ENCODE peak calls at places on chromosomes 12 and 14, in seven cellular contexts. One of them, this sample, is unnamed.

GRCh38 chr14:72553161-72553560 is 340.7 kb downstream of the DPF3 start:
- DNase-seq in suprapubic skin: no peak
- DNase-seq in ovary: peak; percentile 59
- DNase-seq in transverse colon: no peak
- DNase-seq in HepG2: no peak
- DNase-seq in A549: no peak
- DNase-seq in sigmoid colon: peak; percentile 19
- DNase-seq in this sample: no peak

GRCh38 chr14:49923881-49924280 is 31.0 kb downstream of the ARF6 start:
- DNase-seq in A549: no peak
- DNase-seq in ovary: no peak
- DNase-seq in transverse colon: no peak
- DNase-seq in suprapubic skin: no peak
- DNase-seq in sigmoid colon: no peak
- DNase-seq in HepG2: no peak
- DNase-seq in this sample: no peak

GRCh38 chr14:95134304-95134933 is 22.9 kb downstream of the DICER1 start:
- DNase-seq in transverse colon: no peak
- DNase-seq in sigmoid colon: no peak
- DNase-seq in suprapubic skin: no peak
- DNase-seq in A549: no peak
- DNase-seq in HepG2: no peak
- DNase-seq in ovary: no peak
- DNase-seq in this sample: no peak

GRCh38 chr12:8996682-8997405 is 7.5 kb downstream of the KLRG1 start:
- DNase-seq in ovary: no peak
- DNase-seq in sigmoid colon: no peak
- DNase-seq in A549: no peak
- DNase-seq in suprapubic skin: no peak
- DNase-seq in HepG2: no peak
- DNase-seq in transverse colon: no peak
- DNase-seq in this sample: no peak

GRCh38 chr12:43740511-43741100 is 18.0 kb downstream of the PUS7L start:
- DNase-seq in suprapubic skin: no peak
- DNase-seq in ovary: no peak
- DNase-seq in transverse colon: no peak
- DNase-seq in HepG2: no peak
- DNase-seq in A549: no peak
- DNase-seq in sigmoid colon: no peak
- DNase-seq in this sample: no peak

GRCh38 chr14:57492859-57493258 is 798 bp downstream of the CCDC198 start:
- DNase-seq in sigmoid colon: no peak
- DNase-seq in transverse colon: no peak
- DNase-seq in suprapubic skin: no peak
- DNase-seq in ovary: no peak
- DNase-seq in A549: no peak
- DNase-seq in HepG2: peak; percentile 22
- DNase-seq in this sample: no peak

GRCh38 chr12:2229661-2230539 is 177.1 kb downstream of the CACNA1C start:
- DNase-seq in sigmoid colon: peak; percentile 61
- DNase-seq in suprapubic skin: no peak
- DNase-seq in transverse colon: no peak
- DNase-seq in HepG2: no peak
- DNase-seq in ovary: no peak
- DNase-seq in A549: no peak
- DNase-seq in this sample: no peak

GRCh38 chr12:52212701-52213540 is 20.1 kb upstream of the KRT7 start:
- DNase-seq in A549: no peak
- DNase-seq in sigmoid colon: peak; percentile 54
- DNase-seq in HepG2: no peak
- DNase-seq in ovary: peak; percentile 24
- DNase-seq in transverse colon: no peak
- DNase-seq in suprapubic skin: no peak
- DNase-seq in this sample: no peak

GRCh38 chr12:4535092-4535491 is 3.6 kb upstream of the RAD51AP1 start:
- DNase-seq in transverse colon: no peak
- DNase-seq in A549: no peak
- DNase-seq in sigmoid colon: no peak
- DNase-seq in suprapubic skin: no peak
- DNase-seq in ovary: no peak
- DNase-seq in HepG2: no peak
- DNase-seq in this sample: no peak

GRCh38 chr12:18861287-18861858 is 123.5 kb downstream of the CAPZA3 start:
- DNase-seq in sigmoid colon: no peak
- DNase-seq in transverse colon: no peak
- DNase-seq in A549: no peak
- DNase-seq in suprapubic skin: no peak
- DNase-seq in HepG2: peak; percentile 29
- DNase-seq in ovary: no peak
- DNase-seq in this sample: no peak

GRCh38 chr12:55725556-55725955 is 3.3 kb downstream of the CD63 start:
- DNase-seq in transverse colon: peak; percentile 7
- DNase-seq in sigmoid colon: peak; percentile 56
- DNase-seq in suprapubic skin: no peak
- DNase-seq in A549: no peak
- DNase-seq in ovary: no peak
- DNase-seq in HepG2: no peak
- DNase-seq in this sample: no peak

GRCh38 chr12:116150452-116150851 is 127.0 kb downstream of the MED13L start:
- DNase-seq in transverse colon: no peak
- DNase-seq in HepG2: no peak
- DNase-seq in ovary: no peak
- DNase-seq in suprapubic skin: no peak
- DNase-seq in A549: no peak
- DNase-seq in sigmoid colon: no peak
- DNase-seq in this sample: no peak

GRCh38 chr14:31261859-31262739 is 54.5 kb upstream of the HECTD1 start:
- DNase-seq in suprapubic skin: no peak
- DNase-seq in HepG2: peak; percentile 100
- DNase-seq in sigmoid colon: peak; percentile 65
- DNase-seq in transverse colon: no peak
- DNase-seq in A549: no peak
- DNase-seq in ovary: no peak
- DNase-seq in this sample: peak; percentile 83

GRCh38 chr14:75341639-75342038 is 63.0 kb downstream of the FOS start:
- DNase-seq in suprapubic skin: no peak
- DNase-seq in ovary: no peak
- DNase-seq in transverse colon: no peak
- DNase-seq in sigmoid colon: no peak
- DNase-seq in HepG2: no peak
- DNase-seq in A549: no peak
- DNase-seq in this sample: no peak

GRCh38 chr14:97266653-97267052 is 469.5 kb downstream of the VRK1 start:
- DNase-seq in suprapubic skin: no peak
- DNase-seq in transverse colon: no peak
- DNase-seq in ovary: no peak
- DNase-seq in A549: peak; percentile 8
- DNase-seq in HepG2: peak; percentile 10
- DNase-seq in sigmoid colon: no peak
- DNase-seq in this sample: no peak

GRCh38 chr14:72714871-72715214 is 179.1 kb downstream of the DPF3 start:
- DNase-seq in ovary: peak; percentile 55
- DNase-seq in sigmoid colon: peak; percentile 26
- DNase-seq in suprapubic skin: no peak
- DNase-seq in HepG2: no peak
- DNase-seq in A549: no peak
- DNase-seq in transverse colon: no peak
- DNase-seq in this sample: no peak

GRCh38 chr14:68359862-68360552 is 432.9 kb downstream of the ZFP36L1 start:
- DNase-seq in A549: peak; percentile 22
- DNase-seq in HepG2: no peak
- DNase-seq in transverse colon: peak; percentile 84
- DNase-seq in suprapubic skin: no peak
- DNase-seq in ovary: peak; percentile 75
- DNase-seq in sigmoid colon: peak; percentile 78
- DNase-seq in this sample: peak; percentile 45
- TF ChIP-seq EP300 in A549: no peak
- TF ChIP-seq EP300 in HepG2: no peak
- TF ChIP-seq EP300 in transverse colon: peak; percentile 50
- TF ChIP-seq EP300 in suprapubic skin: no peak
- TF ChIP-seq EP300 in ovary: no peak
- TF ChIP-seq EP300 in sigmoid colon: no peak
- TF ChIP-seq EP300 in this sample: no peak

GRCh38 chr12:121630791-121631190 is 4.5 kb downstream of the ORAI1 start:
- DNase-seq in A549: no peak
- DNase-seq in suprapubic skin: no peak
- DNase-seq in HepG2: no peak
- DNase-seq in transverse colon: no peak
- DNase-seq in ovary: no peak
- DNase-seq in sigmoid colon: no peak
- DNase-seq in this sample: no peak

GRCh38 chr12:121634836-121635235 is 8.5 kb downstream of the ORAI1 start:
- DNase-seq in suprapubic skin: no peak
- DNase-seq in ovary: no peak
- DNase-seq in A549: no peak
- DNase-seq in sigmoid colon: no peak
- DNase-seq in transverse colon: no peak
- DNase-seq in HepG2: no peak
- DNase-seq in this sample: no peak

GRCh38 chr12:121628037-121628436 is 1.7 kb downstream of the ORAI1 start:
- DNase-seq in suprapubic skin: no peak
- DNase-seq in transverse colon: peak; percentile 55
- DNase-seq in HepG2: no peak
- DNase-seq in sigmoid colon: no peak
- DNase-seq in ovary: peak; percentile 72
- DNase-seq in A549: no peak
- DNase-seq in this sample: no peak

GRCh38 chr12:121628536-121628935 is 2.2 kb downstream of the ORAI1 start:
- DNase-seq in transverse colon: no peak
- DNase-seq in suprapubic skin: no peak
- DNase-seq in HepG2: no peak
- DNase-seq in sigmoid colon: no peak
- DNase-seq in ovary: no peak
- DNase-seq in A549: no peak
- DNase-seq in this sample: no peak

DNA sequence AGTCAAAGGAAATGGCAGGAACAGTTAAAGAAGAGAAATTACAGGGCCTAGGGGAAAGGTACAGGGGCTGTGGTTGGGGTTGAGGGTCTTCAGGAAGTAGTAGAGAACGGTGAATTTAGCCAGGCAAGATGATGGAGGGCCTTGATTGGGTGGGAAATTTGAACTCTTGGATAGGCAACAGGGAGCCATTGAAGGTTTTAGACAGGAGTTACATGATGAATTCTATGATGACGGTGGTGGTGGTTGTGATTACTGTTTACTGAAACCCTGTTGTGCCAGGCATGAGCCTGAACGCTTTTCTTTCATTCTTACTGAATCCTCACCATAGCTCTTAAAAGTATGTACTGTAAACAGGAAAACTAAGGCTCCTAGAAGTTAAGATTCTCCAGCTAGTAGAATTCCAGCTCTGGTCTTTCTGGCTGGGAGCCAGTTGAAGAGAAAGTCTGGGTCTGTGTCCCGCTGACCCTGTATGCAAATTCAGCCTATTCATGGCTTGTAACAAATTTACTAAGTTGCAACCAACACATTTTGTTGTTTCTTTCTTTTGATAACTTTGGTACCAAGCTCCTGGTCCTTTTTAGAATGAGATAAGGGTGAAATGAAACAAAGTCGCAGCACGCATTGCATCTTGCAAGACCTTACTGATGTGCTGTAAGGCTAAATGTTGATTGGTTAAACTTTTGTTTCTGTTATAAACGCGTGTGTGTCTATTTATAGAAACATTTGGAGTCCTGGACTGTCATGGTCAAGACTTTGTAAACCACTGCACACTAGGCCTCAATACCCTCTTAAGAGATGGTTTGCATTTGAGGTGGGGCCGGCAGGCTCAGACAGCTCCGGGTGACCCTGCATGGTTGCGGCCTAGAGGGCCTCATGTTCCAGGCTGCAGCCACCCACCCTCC is 6.0 kb downstream of the ORAI1 start:
- DNase-seq in suprapubic skin: no peak
- DNase-seq in sigmoid colon: no peak
- DNase-seq in HepG2: no peak
- DNase-seq in transverse colon: no peak
- DNase-seq in ovary: no peak
- DNase-seq in A549: no peak
- DNase-seq in this sample: no peak
- H3K27ac ChIP-seq in suprapubic skin: peak overlapping the region; percentile 60
- H3K27ac ChIP-seq in sigmoid colon: peak overlapping the region; percentile 44
- H3K27ac ChIP-seq in HepG2: peak overlapping the region; percentile 47
- H3K27ac ChIP-seq in transverse colon: peak overlapping the region; percentile 6
- H3K27ac ChIP-seq in ovary: no peak overlapping the region
- H3K27ac ChIP-seq in A549: no peak overlapping the region
- H3K27ac ChIP-seq in this sample: peak overlapping the region; percentile 45

GRCh38 chr12:95218852-95219171 is 1.2 kb downstream of the VEZT start:
- DNase-seq in transverse colon: peak; percentile 42
- DNase-seq in HepG2: no peak
- DNase-seq in ovary: no peak
- DNase-seq in A549: peak; percentile 31
- DNase-seq in suprapubic skin: no peak
- DNase-seq in sigmoid colon: no peak
- DNase-seq in this sample: no peak

GRCh38 chr12:95216704-95217376 is 427 bp downstream of the FGD6 start:
- DNase-seq in ovary: no peak
- DNase-seq in A549: peak; percentile 35
- DNase-seq in suprapubic skin: peak; percentile 83
- DNase-seq in transverse colon: no peak
- DNase-seq in HepG2: peak; percentile 27
- DNase-seq in sigmoid colon: no peak
- DNase-seq in this sample: no peak

GRCh38 chr12:95215925-95216324 is 1.3 kb downstream of the FGD6 start:
- DNase-seq in ovary: no peak
- DNase-seq in suprapubic skin: no peak
- DNase-seq in sigmoid colon: no peak
- DNase-seq in transverse colon: no peak
- DNase-seq in HepG2: peak; percentile 30
- DNase-seq in A549: peak; percentile 41
- DNase-seq in this sample: no peak

GRCh38 chr12:95218164-95218851 is 701 bp downstream of the VEZT start:
- DNase-seq in transverse colon: peak; percentile 82
- DNase-seq in A549: peak; percentile 59
- DNase-seq in sigmoid colon: no peak
- DNase-seq in ovary: no peak
- DNase-seq in suprapubic skin: no peak
- DNase-seq in HepG2: no peak
- DNase-seq in this sample: peak; percentile 75

GRCh38 chr12:95217377-95218163 is at the start of the genes FGD6 and VEZT:
- DNase-seq in ovary: peak; percentile 99
- DNase-seq in transverse colon: peak; percentile 99
- DNase-seq in A549: peak; percentile 95
- DNase-seq in suprapubic skin: peak; percentile 99
- DNase-seq in HepG2: peak; percentile 98
- DNase-seq in sigmoid colon: peak; percentile 100
- DNase-seq in this sample: peak; percentile 98
- TF ChIP-seq EP300 in ovary: peak; percentile 24
- TF ChIP-seq EP300 in transverse colon: no peak
- TF ChIP-seq EP300 in A549: no peak
- TF ChIP-seq EP300 in suprapubic skin: no peak
- TF ChIP-seq EP300 in HepG2: no peak
- TF ChIP-seq EP300 in sigmoid colon: no peak
- TF ChIP-seq EP300 in this sample: peak; percentile 81

DNA sequence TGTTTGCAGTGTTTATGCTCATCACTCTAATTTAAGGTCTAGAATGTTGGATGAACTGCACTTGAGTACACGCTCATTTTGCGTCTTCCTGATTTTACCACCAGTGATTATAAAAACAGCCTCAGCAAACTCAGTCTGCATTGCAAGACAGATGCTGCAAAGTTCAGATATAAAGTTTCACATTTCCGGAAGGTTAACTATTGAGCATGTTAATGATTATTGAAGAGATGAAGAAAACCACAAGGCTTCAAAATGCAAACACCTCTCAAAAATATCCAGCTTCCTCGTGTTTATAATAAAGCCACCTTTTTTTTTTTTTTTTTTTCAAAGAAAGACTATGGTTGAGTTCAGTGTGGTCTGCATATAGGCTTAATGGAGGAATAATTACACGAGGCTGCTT is 92.1 kb upstream of the BMP4 start:
- DNase-seq in suprapubic skin: no peak
- DNase-seq in sigmoid colon: no peak
- DNase-seq in A549: no peak
- DNase-seq in ovary: no peak
- DNase-seq in HepG2: peak; percentile 92
- DNase-seq in transverse colon: no peak
- DNase-seq in this sample: no peak
- H3K27ac ChIP-seq in suprapubic skin: no peak overlapping the region
- H3K27ac ChIP-seq in sigmoid colon: no peak overlapping the region
- H3K27ac ChIP-seq in A549: no peak overlapping the region
- H3K27ac ChIP-seq in ovary: no peak overlapping the region
- H3K27ac ChIP-seq in HepG2: peak overlapping the region; percentile 79
- H3K27ac ChIP-seq in transverse colon: no peak overlapping the region
- H3K27ac ChIP-seq in this sample: no peak overlapping the region

This sample was measured in tibial nerve.